ENCODE peak calls at places on chromosome 3, in five cellular contexts. D is fibroblast of pulmonary artery, S is AG04449, A is left lung, N is choroid plexus epithelial cell. X is an unnamed sample.

GRCh38 chr3:170154569-170155143 is 26.9 kb downstream of the PHC3 start:
- DNase-seq in S (no peak), N (no peak), A (no peak), D (no peak), X (no peak)

GRCh38 chr3:149650828-149651227 is 7.0 kb downstream of the WWTR1 start:
- DNase-seq in D (no peak), N (no peak), S (no peak), A (no peak), X (no peak)

GRCh38 chr3:49009391-49009790 is 2.2 kb downstream of the WDR6 start:
- DNase-seq in S (no peak), A (no peak), N (peak), D (no peak), X (no peak)

GRCh38 chr3:106792716-106793115 is 584.5 kb upstream of the CCDC54 start:
- DNase-seq in S (no peak), A (no peak), N (peak), D (peak), X (no peak)

GRCh38 chr3:78848392-78849288 is 919.2 kb downstream of the ROBO1 start:
- DNase-seq in N (no peak), D (no peak), S (no peak), A (no peak), X (no peak)

GRCh38 chr3:42507751-42508335 is 5.4 kb downstream of the VIPR1 start:
- DNase-seq in S (no peak), D (no peak), N (no peak), A (peak), X (peak)

GRCh38 chr3:88113311-88114162 is 36.2 kb upstream of the C3orf38 start:
- DNase-seq in D (peak), N (peak), S (peak), A (no peak), X (no peak)

GRCh38 chr3:148990211-148990610 is 1.1 kb upstream of the GYG1 start:
- DNase-seq in N (no peak), A (no peak), D (no peak), S (no peak), X (no peak)

GRCh38 chr3:128714887-128715496 is 11.0 kb upstream of the RAB7A start:
- DNase-seq in D (no peak), N (no peak), A (peak), S (no peak), X (no peak)

GRCh38 chr3:180280601-180281000 is 243.9 kb upstream of the PEX5L start:
- DNase-seq in N (no peak), S (peak), D (no peak), A (no peak), X (no peak)

GRCh38 chr3:126858887-126859286 is 124.0 kb upstream of the PLXNA1 start:
- DNase-seq in D (peak), N (peak), A (no peak), S (peak), X (no peak)

GRCh38 chr3:123449986-123450474 is 1.1 kb upstream of the ADCY5 start:
- DNase-seq in A (no peak), N (no peak), S (no peak), D (no peak), X (no peak)

GRCh38 chr3:48394391-48394790 is 22.4 kb downstream of the FBXW12 start:
- DNase-seq in S (no peak), A (no peak), D (no peak), N (no peak), X (no peak)

GRCh38 chr3:191120447-191121304 is 78.4 kb upstream of the OSTN start:
- DNase-seq in S (no peak), N (no peak), D (no peak), A (no peak), X (no peak)

GRCh38 chr3:113802795-113803455 is 35.7 kb upstream of the GRAMD1C start:
- DNase-seq in D (no peak), N (no peak), A (no peak), S (no peak), X (no peak)

GRCh38 chr3:133674290-133674912 is 12.7 kb upstream of the TOPBP1 start:
- DNase-seq in D (no peak), N (no peak), S (no peak), A (no peak), X (no peak)

GRCh38 chr3:53941945-53942344 is 50.3 kb upstream of the SELENOK start:
- DNase-seq in S (no peak), A (no peak), D (peak), N (no peak), X (no peak)
- TF ChIP-seq CTCF in S (no peak), A (no peak), D (peak), N (no peak), X (no peak)

DNA sequence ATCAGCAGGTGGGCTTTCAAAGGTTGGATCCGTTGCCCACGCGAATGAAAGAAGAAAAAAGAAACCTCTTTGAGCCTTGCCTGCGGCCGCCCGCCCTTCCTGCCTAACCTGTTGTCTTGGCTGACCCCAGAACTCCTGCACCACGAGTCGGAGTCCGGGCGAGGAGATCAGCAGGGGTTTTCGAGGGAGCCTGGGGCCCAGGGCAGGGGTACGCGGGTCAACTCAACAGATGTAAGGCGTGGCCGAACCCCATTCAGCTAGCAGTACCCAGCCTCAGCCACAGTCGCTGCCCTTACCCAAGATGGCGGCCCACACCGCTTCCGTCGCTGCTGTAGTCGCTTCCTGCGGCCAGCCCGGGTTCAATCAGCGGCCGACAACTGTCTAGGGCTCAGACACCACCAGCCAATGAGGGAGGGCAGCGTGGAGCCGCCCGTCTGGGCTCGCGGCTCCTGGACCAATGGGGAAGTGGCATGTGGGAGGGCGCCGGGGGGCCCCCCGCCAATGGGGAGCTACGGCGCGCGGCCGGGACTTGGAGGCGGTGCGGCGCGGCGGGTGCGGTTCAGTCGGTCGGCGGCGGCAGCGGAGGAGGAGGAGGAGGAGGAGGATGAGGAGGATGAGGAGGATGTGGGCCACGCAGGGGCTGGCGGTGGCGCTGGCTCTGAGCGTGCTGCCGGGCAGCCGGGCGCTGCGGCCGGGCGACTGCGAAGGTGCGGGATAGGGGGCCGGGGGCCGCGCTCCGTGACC is at the start of gene MANF:
- DNase-seq in S (peak), A (peak), N (peak), D (peak), X (peak)
- TF ChIP-seq CTCF in S (no peak), A (peak), N (no peak), D (no peak), X (no peak)

GRCh38 chr3:101200461-101200860 is 119.9 kb downstream of the IMPG2 start:
- DNase-seq in S (no peak), A (no peak), D (no peak), N (no peak), X (no peak)

GRCh38 chr3:101193957-101194356 is 126.4 kb downstream of the IMPG2 start:
- DNase-seq in S (no peak), A (no peak), D (peak), N (peak), X (no peak)

DNA sequence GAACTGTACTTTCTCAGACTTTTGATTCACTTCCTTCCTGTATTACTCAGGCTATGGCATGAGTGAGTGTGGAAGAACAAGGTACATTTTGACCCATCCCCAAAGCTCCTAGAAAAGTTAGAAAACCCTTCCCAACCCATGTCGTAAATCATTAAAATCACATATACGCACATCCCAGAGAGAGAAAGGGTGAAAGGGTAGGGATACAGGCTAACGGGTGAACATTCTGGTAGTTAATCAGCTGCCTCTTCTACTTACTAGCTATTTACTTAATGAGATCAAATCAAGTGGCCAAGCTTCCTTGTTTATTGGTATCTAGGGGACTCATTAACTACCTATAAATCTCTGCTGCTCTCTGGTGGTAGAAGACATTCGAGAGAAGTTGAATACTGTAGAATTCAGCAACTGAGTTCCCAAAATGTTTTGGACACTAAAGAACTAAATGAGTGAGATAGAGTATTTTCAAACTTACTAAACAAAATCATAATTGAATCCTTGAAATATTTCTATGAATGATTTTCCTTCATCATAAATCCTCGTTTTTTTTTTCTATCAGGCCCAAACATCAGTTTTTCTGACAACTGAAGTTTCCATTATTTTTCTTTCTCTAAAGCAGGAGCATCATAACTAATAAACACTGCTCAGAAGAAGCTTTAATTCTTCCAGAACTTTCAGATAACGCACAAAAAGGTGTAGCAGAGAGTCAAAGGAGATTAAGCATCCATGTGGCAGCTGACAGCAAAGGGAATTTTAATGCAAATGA is 124.2 kb downstream of the IMPG2 start:
- DNase-seq in S (peak), A (no peak), D (peak), N (peak), X (no peak)
- TF ChIP-seq CTCF in S (peak), A (peak), D (peak), N (peak), X (peak)

DNA sequence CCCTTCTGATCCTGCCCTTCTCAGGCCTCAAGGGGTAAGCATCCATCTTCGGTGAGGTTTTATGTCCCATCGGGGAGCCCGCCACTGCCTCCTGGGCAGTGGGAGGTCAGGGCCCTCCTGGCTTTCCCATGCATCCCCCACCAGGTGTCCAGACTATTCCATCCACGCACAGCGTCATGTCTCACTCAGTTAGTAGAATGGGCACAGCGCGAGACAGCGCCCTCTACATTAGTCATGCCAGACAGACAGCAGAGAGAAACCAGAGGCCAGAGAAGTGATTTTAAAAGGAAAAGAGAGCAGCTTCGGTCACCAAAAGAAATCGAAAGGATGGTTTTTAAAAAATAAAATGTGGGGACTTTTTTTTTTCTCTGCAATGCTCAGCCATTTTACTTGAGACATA is 49.8 kb downstream of the ZDHHC3 start:
- DNase-seq in N (no peak), D (no peak), A (no peak), S (no peak), X (no peak)
- TF ChIP-seq CTCF in N (no peak), D (no peak), A (no peak), S (no peak), X (no peak)

DNA sequence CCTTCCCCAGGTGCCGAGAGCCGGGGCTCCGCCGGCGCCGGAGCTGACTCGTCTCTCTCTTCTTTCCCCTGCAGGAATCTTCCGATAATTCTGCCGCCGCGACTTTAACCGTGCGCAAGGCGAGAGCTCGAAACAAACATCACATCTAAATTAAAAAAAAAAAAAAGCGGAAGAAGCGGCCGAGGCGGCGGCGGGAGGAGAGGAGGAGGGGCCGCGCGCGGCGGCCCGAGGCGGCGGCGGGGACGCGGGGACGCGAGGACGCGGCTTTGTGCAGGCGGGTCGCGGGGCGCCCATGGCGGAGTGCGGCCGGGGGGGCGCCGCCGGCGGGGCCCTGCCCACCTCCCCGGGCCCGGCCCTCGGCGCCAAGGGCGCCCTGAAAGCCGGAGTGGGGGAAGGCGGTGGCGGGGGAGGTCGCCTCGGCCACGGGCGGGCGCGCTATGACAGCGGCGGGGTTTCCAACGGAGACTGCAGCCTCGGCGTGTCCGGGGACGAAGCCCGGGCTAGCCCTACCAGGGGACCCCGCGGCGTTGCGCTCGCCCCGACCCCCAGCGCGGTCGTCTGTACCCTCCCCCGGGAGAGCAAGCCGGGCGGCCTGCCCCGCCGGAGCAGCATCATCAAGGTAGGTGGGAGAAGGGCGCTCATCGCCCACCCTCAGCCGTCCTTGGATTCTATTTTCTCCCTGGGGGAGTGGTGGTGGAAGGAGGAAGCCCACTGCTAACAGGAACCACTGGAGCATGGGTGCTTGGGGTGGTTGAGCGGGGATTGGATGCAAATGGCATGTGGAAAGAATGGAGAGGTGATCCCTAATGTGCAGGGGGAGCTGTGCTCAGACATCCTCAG is at the start of gene PLCL2:
- DNase-seq in S (no peak), N (peak), A (peak), D (peak), X (no peak)
- TF ChIP-seq CTCF in S (no peak), N (peak), A (no peak), D (no peak), X (no peak)